ENCODE peak calls at places on chromosome 11, in eight cellular contexts. One of them, this sample, is unnamed.

GRCh38 chr11:67288452-67289225 is 464 bp upstream of the ANKRD13D start:
- DNase-seq in upper lobe of left lung: peak
- DNase-seq in A549: peak
- DNase-seq in ovary: peak
- DNase-seq in stomach: peak
- DNase-seq in tibial nerve: peak
- DNase-seq in transverse colon: peak
- DNase-seq in HepG2: peak
- DNase-seq in this sample: peak

GRCh38 chr11:125070699-125071254 is 7.7 kb downstream of the SLC37A2 start:
- DNase-seq in upper lobe of left lung: no peak
- DNase-seq in A549: no peak
- DNase-seq in ovary: peak
- DNase-seq in stomach: peak
- DNase-seq in tibial nerve: peak
- DNase-seq in transverse colon: peak
- DNase-seq in HepG2: peak
- DNase-seq in this sample: peak

GRCh38 chr11:117640041-117640440 is 157.0 kb downstream of the DSCAML1 start:
- DNase-seq in upper lobe of left lung: no peak
- DNase-seq in A549: no peak
- DNase-seq in ovary: no peak
- DNase-seq in stomach: no peak
- DNase-seq in tibial nerve: no peak
- DNase-seq in transverse colon: no peak
- DNase-seq in HepG2: no peak
- DNase-seq in this sample: no peak

GRCh38 chr11:74677131-74677530 is 54.1 kb downstream of the CHRDL2 start:
- DNase-seq in upper lobe of left lung: no peak
- DNase-seq in A549: no peak
- DNase-seq in ovary: peak
- DNase-seq in stomach: peak
- DNase-seq in tibial nerve: no peak
- DNase-seq in transverse colon: no peak
- DNase-seq in HepG2: no peak
- DNase-seq in this sample: no peak

GRCh38 chr11:109192864-109193263 is 229.1 kb upstream of the C11orf87 start:
- DNase-seq in upper lobe of left lung: peak
- DNase-seq in A549: no peak
- DNase-seq in ovary: no peak
- DNase-seq in stomach: no peak
- DNase-seq in tibial nerve: no peak
- DNase-seq in transverse colon: no peak
- DNase-seq in HepG2: no peak
- DNase-seq in this sample: no peak

GRCh38 chr11:86179646-86180064 is 64.9 kb upstream of the EED start:
- DNase-seq in upper lobe of left lung: no peak
- DNase-seq in A549: no peak
- DNase-seq in ovary: no peak
- DNase-seq in stomach: no peak
- DNase-seq in tibial nerve: no peak
- DNase-seq in transverse colon: no peak
- DNase-seq in HepG2: peak
- DNase-seq in this sample: no peak

GRCh38 chr11:111633756-111634362 is 31.6 kb downstream of the SIK2 start:
- DNase-seq in upper lobe of left lung: no peak
- DNase-seq in A549: no peak
- DNase-seq in ovary: no peak
- DNase-seq in stomach: no peak
- DNase-seq in tibial nerve: no peak
- DNase-seq in transverse colon: no peak
- DNase-seq in HepG2: peak
- DNase-seq in this sample: no peak

GRCh38 chr11:86047275-86047991 is 21.5 kb downstream of the PICALM start:
- DNase-seq in upper lobe of left lung: no peak
- DNase-seq in A549: no peak
- DNase-seq in ovary: no peak
- DNase-seq in stomach: no peak
- DNase-seq in tibial nerve: no peak
- DNase-seq in transverse colon: no peak
- DNase-seq in HepG2: no peak
- DNase-seq in this sample: no peak

GRCh38 chr11:131033151-131033651 is 116.9 kb upstream of the SNX19 start:
- DNase-seq in upper lobe of left lung: no peak
- DNase-seq in A549: peak
- DNase-seq in ovary: no peak
- DNase-seq in stomach: no peak
- DNase-seq in tibial nerve: no peak
- DNase-seq in transverse colon: no peak
- DNase-seq in HepG2: peak
- DNase-seq in this sample: peak

GRCh38 chr11:102157219-102157618 is 47.0 kb downstream of the YAP1 start:
- DNase-seq in upper lobe of left lung: no peak
- DNase-seq in A549: no peak
- DNase-seq in ovary: no peak
- DNase-seq in stomach: peak
- DNase-seq in tibial nerve: peak
- DNase-seq in transverse colon: peak
- DNase-seq in HepG2: peak
- DNase-seq in this sample: no peak

GRCh38 chr11:79485694-79486093 is 44.9 kb upstream of the TENM4 start:
- DNase-seq in upper lobe of left lung: no peak
- DNase-seq in A549: no peak
- DNase-seq in ovary: no peak
- DNase-seq in stomach: no peak
- DNase-seq in tibial nerve: no peak
- DNase-seq in transverse colon: no peak
- DNase-seq in HepG2: no peak
- DNase-seq in this sample: no peak

GRCh38 chr11:44624761-44625221 is 59.3 kb downstream of the CD82 start:
- DNase-seq in upper lobe of left lung: no peak
- DNase-seq in A549: no peak
- DNase-seq in ovary: peak
- DNase-seq in stomach: peak
- DNase-seq in tibial nerve: no peak
- DNase-seq in transverse colon: peak
- DNase-seq in HepG2: no peak
- DNase-seq in this sample: peak

GRCh38 chr11:34652191-34652958 is 31.5 kb downstream of the EHF start:
- DNase-seq in upper lobe of left lung: no peak
- DNase-seq in A549: no peak
- DNase-seq in ovary: no peak
- DNase-seq in stomach: no peak
- DNase-seq in tibial nerve: no peak
- DNase-seq in transverse colon: no peak
- DNase-seq in HepG2: no peak
- DNase-seq in this sample: no peak

GRCh38 chr11:2461253-2462091 is 16.7 kb downstream of the KCNQ1 start:
- DNase-seq in upper lobe of left lung: peak
- DNase-seq in A549: no peak
- DNase-seq in ovary: no peak
- DNase-seq in stomach: peak
- DNase-seq in tibial nerve: no peak
- DNase-seq in transverse colon: no peak
- DNase-seq in HepG2: no peak
- DNase-seq in this sample: no peak

GRCh38 chr11:2088746-2089535 is 50.2 kb downstream of the IGF2 start:
- DNase-seq in upper lobe of left lung: no peak
- DNase-seq in A549: peak
- DNase-seq in ovary: no peak
- DNase-seq in stomach: peak
- DNase-seq in tibial nerve: no peak
- DNase-seq in transverse colon: no peak
- DNase-seq in HepG2: peak
- DNase-seq in this sample: no peak

GRCh38 chr11:36186797-36187196 is 102.4 kb downstream of the COMMD9 start:
- DNase-seq in upper lobe of left lung: no peak
- DNase-seq in A549: no peak
- DNase-seq in ovary: no peak
- DNase-seq in stomach: no peak
- DNase-seq in tibial nerve: no peak
- DNase-seq in transverse colon: no peak
- DNase-seq in HepG2: no peak
- DNase-seq in this sample: no peak

GRCh38 chr11:45102361-45102809 is 44.1 kb upstream of the PRDM11 start:
- DNase-seq in upper lobe of left lung: peak
- DNase-seq in A549: no peak
- DNase-seq in ovary: no peak
- DNase-seq in stomach: no peak
- DNase-seq in tibial nerve: peak
- DNase-seq in transverse colon: no peak
- DNase-seq in HepG2: no peak
- DNase-seq in this sample: peak

GRCh38 chr11:72727521-72727920 is 24.7 kb downstream of the ARAP1 start:
- DNase-seq in upper lobe of left lung: no peak
- DNase-seq in A549: no peak
- DNase-seq in ovary: no peak
- DNase-seq in stomach: no peak
- DNase-seq in tibial nerve: no peak
- DNase-seq in transverse colon: no peak
- DNase-seq in HepG2: no peak
- DNase-seq in this sample: no peak

GRCh38 chr11:16820324-16821092 is 82.1 kb downstream of the C11orf58 start:
- DNase-seq in upper lobe of left lung: no peak
- DNase-seq in A549: peak
- DNase-seq in ovary: peak
- DNase-seq in stomach: peak
- DNase-seq in tibial nerve: peak
- DNase-seq in transverse colon: peak
- DNase-seq in HepG2: peak
- DNase-seq in this sample: no peak

GRCh38 chr11:121889931-121890330 is 226.1 kb downstream of the BLID start:
- DNase-seq in upper lobe of left lung: no peak
- DNase-seq in A549: no peak
- DNase-seq in ovary: no peak
- DNase-seq in stomach: no peak
- DNase-seq in tibial nerve: no peak
- DNase-seq in transverse colon: no peak
- DNase-seq in HepG2: no peak
- DNase-seq in this sample: no peak

GRCh38 chr11:61828629-61829407 is 718 bp downstream of the FADS2 start:
- DNase-seq in upper lobe of left lung: peak
- DNase-seq in A549: peak
- DNase-seq in ovary: peak
- DNase-seq in stomach: no peak
- DNase-seq in tibial nerve: no peak
- DNase-seq in transverse colon: no peak
- DNase-seq in HepG2: no peak
- DNase-seq in this sample: peak
- TF ChIP-seq EP300 in upper lobe of left lung: no peak
- TF ChIP-seq EP300 in A549: no peak
- TF ChIP-seq EP300 in ovary: no peak
- TF ChIP-seq EP300 in stomach: no peak
- TF ChIP-seq EP300 in tibial nerve: no peak
- TF ChIP-seq EP300 in transverse colon: no peak
- TF ChIP-seq EP300 in HepG2: no peak
- TF ChIP-seq EP300 in this sample: no peak

DNA sequence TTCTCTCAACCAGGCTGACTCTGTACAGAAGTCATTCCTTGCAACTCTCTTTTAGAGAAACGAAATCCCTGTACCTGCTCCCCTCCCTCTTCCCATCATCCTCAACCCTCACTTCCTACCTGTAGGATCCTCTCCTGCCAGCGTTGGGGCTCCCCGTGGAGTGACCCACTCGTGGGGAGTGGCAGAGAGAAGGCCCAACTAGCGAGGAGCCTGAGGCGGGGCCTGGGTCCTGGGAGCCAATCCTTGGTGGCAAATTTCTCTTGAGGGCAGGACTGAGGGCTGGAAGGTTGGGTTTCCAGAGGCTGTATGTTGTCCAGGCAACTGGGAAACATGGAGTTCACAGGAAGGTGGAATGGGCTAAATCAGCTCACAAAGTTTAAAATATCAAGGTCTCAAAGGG is 10.4 kb downstream of the NHERF4 start:
- DNase-seq in upper lobe of left lung: peak
- DNase-seq in A549: peak
- DNase-seq in ovary: no peak
- DNase-seq in stomach: peak
- DNase-seq in tibial nerve: no peak
- DNase-seq in transverse colon: peak
- DNase-seq in HepG2: peak
- DNase-seq in this sample: no peak
- TF ChIP-seq EP300 in upper lobe of left lung: no peak
- TF ChIP-seq EP300 in A549: no peak
- TF ChIP-seq EP300 in ovary: no peak
- TF ChIP-seq EP300 in stomach: no peak
- TF ChIP-seq EP300 in tibial nerve: no peak
- TF ChIP-seq EP300 in transverse colon: no peak
- TF ChIP-seq EP300 in HepG2: no peak
- TF ChIP-seq EP300 in this sample: no peak

GRCh38 chr11:65120831-65121230 is 1.1 kb downstream of the FAU start:
- DNase-seq in upper lobe of left lung: no peak
- DNase-seq in A549: no peak
- DNase-seq in ovary: no peak
- DNase-seq in stomach: no peak
- DNase-seq in tibial nerve: no peak
- DNase-seq in transverse colon: no peak
- DNase-seq in HepG2: no peak
- DNase-seq in this sample: no peak
- TF ChIP-seq EP300 in upper lobe of left lung: no peak
- TF ChIP-seq EP300 in A549: no peak
- TF ChIP-seq EP300 in ovary: no peak
- TF ChIP-seq EP300 in stomach: no peak
- TF ChIP-seq EP300 in tibial nerve: no peak
- TF ChIP-seq EP300 in transverse colon: no peak
- TF ChIP-seq EP300 in HepG2: no peak
- TF ChIP-seq EP300 in this sample: no peak

DNA sequence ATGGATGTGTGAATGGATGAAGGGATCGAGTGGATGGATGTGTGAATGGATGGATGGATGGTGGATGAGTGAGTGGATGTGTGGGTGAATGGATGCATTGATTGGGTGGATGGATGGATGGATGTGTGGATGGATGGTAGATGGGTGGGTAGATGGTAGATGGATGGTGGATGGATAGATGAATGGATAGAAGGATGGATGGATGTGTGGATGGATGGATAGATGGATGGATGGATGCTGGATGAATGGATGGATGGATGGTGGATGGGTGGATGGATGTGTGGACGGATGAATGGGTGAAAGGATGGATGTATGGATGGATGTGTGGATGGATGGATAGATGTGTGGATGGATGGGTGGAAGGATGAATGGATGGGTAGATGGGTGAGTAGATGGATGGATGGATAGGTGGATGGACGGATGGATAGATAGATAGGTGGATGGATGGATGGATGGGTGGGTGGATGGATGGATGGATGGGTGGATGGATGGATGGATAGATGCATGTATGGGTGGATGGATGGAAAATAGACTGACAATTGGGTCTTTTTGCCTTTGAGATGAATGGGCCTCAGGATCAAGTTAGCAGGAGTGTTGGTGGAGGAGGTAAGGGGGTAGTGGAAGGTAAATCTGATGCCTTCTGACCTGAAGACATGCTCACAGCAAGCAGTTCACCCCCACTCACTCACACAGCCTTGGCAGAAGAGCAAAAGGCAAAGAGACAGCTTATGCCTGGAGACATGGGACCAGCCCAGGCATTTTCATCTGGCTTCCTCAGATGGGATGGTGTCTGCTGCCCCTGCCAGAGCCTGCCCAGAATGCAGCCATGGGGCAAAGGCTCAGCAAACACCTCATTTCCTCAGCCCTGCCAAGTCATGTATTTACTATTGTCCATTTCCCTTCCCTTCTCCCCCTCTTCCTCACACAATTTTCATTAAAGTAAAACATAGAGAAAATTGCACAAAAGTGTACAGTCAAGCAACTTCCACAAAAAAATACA is 8.0 kb upstream of the FADD start:
- DNase-seq in upper lobe of left lung: no peak
- DNase-seq in A549: no peak
- DNase-seq in ovary: no peak
- DNase-seq in stomach: no peak
- DNase-seq in tibial nerve: no peak
- DNase-seq in transverse colon: no peak
- DNase-seq in HepG2: no peak
- DNase-seq in this sample: no peak
- TF ChIP-seq EP300 in upper lobe of left lung: no peak
- TF ChIP-seq EP300 in A549: no peak
- TF ChIP-seq EP300 in ovary: no peak
- TF ChIP-seq EP300 in stomach: no peak
- TF ChIP-seq EP300 in tibial nerve: no peak
- TF ChIP-seq EP300 in transverse colon: no peak
- TF ChIP-seq EP300 in HepG2: no peak
- TF ChIP-seq EP300 in this sample: no peak